ENCODE peak calls at places on chromosomes 12 and 14, in seven cellular contexts. One of them, this sample, is unnamed.

GRCh38 chr14:89958966-89959365 is 3.2 kb downstream of the TDP1 start:
- DNase-seq in NCI-H226: no peak
- DNase-seq in smooth muscle cell of the brain vasculature: no peak
- DNase-seq in sigmoid colon: no peak
- DNase-seq in hypothalamus: no peak
- DNase-seq in NCI-H510A treated with DMSO at 0.1 percent for 48 hours: no peak
- DNase-seq in AG09309: no peak
- DNase-seq in this sample: no peak

GRCh38 chr12:108063192-108063591 is 65.9 kb upstream of the WSCD2 start:
- DNase-seq in AG09309: no peak
- DNase-seq in hypothalamus: no peak
- DNase-seq in smooth muscle cell of the brain vasculature: no peak
- DNase-seq in NCI-H510A treated with DMSO at 0.1 percent for 48 hours: no peak
- DNase-seq in sigmoid colon: no peak
- DNase-seq in NCI-H226: no peak
- DNase-seq in this sample: no peak

GRCh38 chr12:124654666-124655316 is 87.4 kb upstream of the NCOR2 start:
- DNase-seq in AG09309: no peak
- DNase-seq in hypothalamus: peak
- DNase-seq in sigmoid colon: peak
- DNase-seq in NCI-H510A treated with DMSO at 0.1 percent for 48 hours: no peak
- DNase-seq in NCI-H226: no peak
- DNase-seq in smooth muscle cell of the brain vasculature: no peak
- DNase-seq in this sample: peak

GRCh38 chr12:131438874-131439273 is 272.0 kb upstream of the SFSWAP start:
- DNase-seq in AG09309: no peak
- DNase-seq in sigmoid colon: no peak
- DNase-seq in NCI-H226: no peak
- DNase-seq in hypothalamus: no peak
- DNase-seq in NCI-H510A treated with DMSO at 0.1 percent for 48 hours: no peak
- DNase-seq in smooth muscle cell of the brain vasculature: no peak
- DNase-seq in this sample: no peak

GRCh38 chr12:65526311-65526710 is 247.8 kb downstream of the MSRB3 start:
- DNase-seq in NCI-H510A treated with DMSO at 0.1 percent for 48 hours: no peak
- DNase-seq in NCI-H226: no peak
- DNase-seq in AG09309: no peak
- DNase-seq in smooth muscle cell of the brain vasculature: no peak
- DNase-seq in sigmoid colon: no peak
- DNase-seq in hypothalamus: no peak
- DNase-seq in this sample: no peak

GRCh38 chr12:19074700-19075099 is 54.8 kb upstream of the PLEKHA5 start:
- DNase-seq in smooth muscle cell of the brain vasculature: no peak
- DNase-seq in sigmoid colon: no peak
- DNase-seq in hypothalamus: no peak
- DNase-seq in NCI-H226: peak
- DNase-seq in NCI-H510A treated with DMSO at 0.1 percent for 48 hours: no peak
- DNase-seq in AG09309: no peak
- DNase-seq in this sample: no peak

GRCh38 chr14:53663709-53664108 is 292.9 kb downstream of the BMP4 start:
- DNase-seq in smooth muscle cell of the brain vasculature: peak
- DNase-seq in hypothalamus: no peak
- DNase-seq in NCI-H510A treated with DMSO at 0.1 percent for 48 hours: no peak
- DNase-seq in sigmoid colon: peak
- DNase-seq in AG09309: no peak
- DNase-seq in NCI-H226: no peak
- DNase-seq in this sample: no peak

GRCh38 chr12:43662736-43663135 is 95.9 kb downstream of the PUS7L start:
- DNase-seq in NCI-H226: no peak
- DNase-seq in AG09309: no peak
- DNase-seq in NCI-H510A treated with DMSO at 0.1 percent for 48 hours: no peak
- DNase-seq in hypothalamus: no peak
- DNase-seq in sigmoid colon: no peak
- DNase-seq in smooth muscle cell of the brain vasculature: no peak
- DNase-seq in this sample: no peak

GRCh38 chr12:67223225-67223624 is 45.9 kb upstream of the CAND1 start:
- DNase-seq in smooth muscle cell of the brain vasculature: no peak
- DNase-seq in NCI-H226: no peak
- DNase-seq in AG09309: no peak
- DNase-seq in hypothalamus: no peak
- DNase-seq in sigmoid colon: no peak
- DNase-seq in NCI-H510A treated with DMSO at 0.1 percent for 48 hours: no peak
- DNase-seq in this sample: no peak

GRCh38 chr12:75488553-75488952 is 8.0 kb downstream of the GLIPR1 start:
- DNase-seq in sigmoid colon: no peak
- DNase-seq in NCI-H510A treated with DMSO at 0.1 percent for 48 hours: no peak
- DNase-seq in AG09309: no peak
- DNase-seq in smooth muscle cell of the brain vasculature: no peak
- DNase-seq in NCI-H226: peak
- DNase-seq in hypothalamus: no peak
- DNase-seq in this sample: no peak

GRCh38 chr12:18313316-18313715 is 52.0 kb downstream of the PIK3C2G start:
- DNase-seq in NCI-H510A treated with DMSO at 0.1 percent for 48 hours: no peak
- DNase-seq in smooth muscle cell of the brain vasculature: no peak
- DNase-seq in hypothalamus: no peak
- DNase-seq in AG09309: no peak
- DNase-seq in NCI-H226: no peak
- DNase-seq in sigmoid colon: no peak
- DNase-seq in this sample: no peak

GRCh38 chr14:68672609-68673285 is 120.1 kb downstream of the ZFP36L1 start:
- DNase-seq in NCI-H226: no peak
- DNase-seq in AG09309: no peak
- DNase-seq in sigmoid colon: peak
- DNase-seq in smooth muscle cell of the brain vasculature: no peak
- DNase-seq in hypothalamus: no peak
- DNase-seq in NCI-H510A treated with DMSO at 0.1 percent for 48 hours: no peak
- DNase-seq in this sample: no peak

GRCh38 chr14:21852061-21852664 is 178.5 kb upstream of the OR4E1 start:
- DNase-seq in smooth muscle cell of the brain vasculature: no peak
- DNase-seq in NCI-H510A treated with DMSO at 0.1 percent for 48 hours: no peak
- DNase-seq in hypothalamus: peak
- DNase-seq in sigmoid colon: no peak
- DNase-seq in AG09309: no peak
- DNase-seq in NCI-H226: no peak
- DNase-seq in this sample: no peak

GRCh38 chr12:1398673-1399072 is 195.7 kb downstream of the FBXL14 start:
- DNase-seq in AG09309: no peak
- DNase-seq in sigmoid colon: no peak
- DNase-seq in hypothalamus: no peak
- DNase-seq in NCI-H226: no peak
- DNase-seq in smooth muscle cell of the brain vasculature: no peak
- DNase-seq in NCI-H510A treated with DMSO at 0.1 percent for 48 hours: no peak
- DNase-seq in this sample: no peak

GRCh38 chr12:127640181-127640886 is 626.6 kb upstream of the TMEM132C start:
- DNase-seq in smooth muscle cell of the brain vasculature: no peak
- DNase-seq in AG09309: peak
- DNase-seq in hypothalamus: no peak
- DNase-seq in NCI-H226: no peak
- DNase-seq in sigmoid colon: no peak
- DNase-seq in NCI-H510A treated with DMSO at 0.1 percent for 48 hours: no peak
- DNase-seq in this sample: no peak

GRCh38 chr12:103647267-103647666 is 60.2 kb downstream of the STAB2 start:
- DNase-seq in sigmoid colon: no peak
- DNase-seq in NCI-H226: peak
- DNase-seq in hypothalamus: no peak
- DNase-seq in NCI-H510A treated with DMSO at 0.1 percent for 48 hours: no peak
- DNase-seq in smooth muscle cell of the brain vasculature: no peak
- DNase-seq in AG09309: peak
- DNase-seq in this sample: no peak

GRCh38 chr14:74945261-74945851 is 10.0 kb downstream of the PGF start:
- DNase-seq in hypothalamus: no peak
- DNase-seq in NCI-H510A treated with DMSO at 0.1 percent for 48 hours: no peak
- DNase-seq in AG09309: no peak
- DNase-seq in NCI-H226: no peak
- DNase-seq in smooth muscle cell of the brain vasculature: no peak
- DNase-seq in sigmoid colon: peak
- DNase-seq in this sample: no peak

This sample was measured in ureter.